ENCODE peak calls at places on chromosomes 5 and 9, in six cellular contexts. J, T, C, S, H and Q are unnamed samples.
A peak's percentile ranks its signal among the peaks of the same experiment; 100 is the strongest.

GRCh38 chr5:7802855-7803254 is 48.1 kb downstream of the CFAP90 start:
- DNase-seq in J (no peak), T (no peak), C (no peak), S (no peak), H (no peak), Q (no peak)

GRCh38 chr5:31531543-31531887 is 378 bp downstream of the DROSHA start:
- DNase-seq in J (no peak), T (no peak), C (peak; percentile 37), S (no peak), H (no peak), Q (no peak)

GRCh38 chr5:124735169-124735858 is 11.1 kb downstream of the ZNF608 start:
- DNase-seq in J (no peak), T (no peak), C (peak; percentile 68), S (peak; percentile 17), H (no peak), Q (no peak)

GRCh38 chr5:119112151-119112550 is 41.3 kb downstream of the DMXL1 start:
- DNase-seq in J (no peak), T (no peak), C (no peak), S (no peak), H (no peak), Q (no peak)

GRCh38 chr9:18881740-18882139 is 151.3 kb downstream of the SAXO1 start:
- DNase-seq in J (no peak), T (no peak), C (no peak), S (no peak), H (no peak), Q (no peak)

GRCh38 chr9:124251605-124252366 is 6.0 kb upstream of the NEK6 start:
- DNase-seq in J (no peak), T (peak; percentile 33), C (no peak), S (no peak), H (no peak), Q (no peak)

GRCh38 chr9:1052908-1053590 is 2.9 kb downstream of the DMRT2 start:
- DNase-seq in J (no peak), T (no peak), C (no peak), S (no peak), H (no peak), Q (no peak)

GRCh38 chr5:112983307-112983811 is 6.8 kb downstream of the DCP2 start:
- DNase-seq in J (no peak), T (no peak), C (no peak), S (no peak), H (no peak), Q (no peak)

GRCh38 chr5:126514159-126515141 is 80.6 kb downstream of the ALDH7A1 start:
- DNase-seq in J (no peak), T (no peak), C (no peak), S (no peak), H (no peak), Q (no peak)

GRCh38 chr9:26658476-26658875 is 234.1 kb downstream of the CAAP1 start:
- DNase-seq in J (no peak), T (no peak), C (no peak), S (no peak), H (no peak), Q (no peak)

GRCh38 chr5:147348046-147348445 is 113.2 kb downstream of the STK32A start:
- DNase-seq in J (no peak), T (no peak), C (no peak), S (no peak), H (no peak), Q (no peak)

GRCh38 chr9:130444565-130445221 is at the start of gene ASS1:
- DNase-seq in J (peak; percentile 78), T (peak; percentile 87), C (peak; percentile 28), S (peak; percentile 80), H (peak; percentile 46), Q (no peak)

GRCh38 chr5:178341091-178341960 is 108.7 kb upstream of the PHYKPL start:
- DNase-seq in J (no peak), T (peak; percentile 40), C (no peak), S (no peak), H (no peak), Q (no peak)

GRCh38 chr5:151195622-151196021 is 28.3 kb downstream of the CCDC69 start:
- DNase-seq in J (peak; percentile 32), T (no peak), C (no peak), S (no peak), H (no peak), Q (no peak)

GRCh38 chr9:94627287-94627686 is 12.0 kb downstream of the FBP1 start:
- DNase-seq in J (no peak), T (no peak), C (no peak), S (no peak), H (no peak), Q (no peak)

GRCh38 chr9:121399883-121400607 is 30.0 kb upstream of the STOM start:
- DNase-seq in J (no peak), T (no peak), C (no peak), S (no peak), H (no peak), Q (no peak)

GRCh38 chr5:115098041-115098702 is 71.5 kb downstream of the TRIM36 start:
- DNase-seq in J (peak; percentile 43), T (no peak), C (peak; percentile 30), S (peak; percentile 38), H (no peak), Q (no peak)

GRCh38 chr5:108003178-108003577 is 332.4 kb upstream of the EFNA5 start:
- DNase-seq in J (no peak), T (no peak), C (no peak), S (no peak), H (no peak), Q (no peak)

GRCh38 chr5:138463335-138464017 is 1.8 kb upstream of the EGR1 start:
- DNase-seq in J (no peak), T (no peak), C (no peak), S (peak; percentile 50), H (no peak), Q (no peak)

GRCh38 chr9:122226758-122227575 is 1.8 kb downstream of the LHX6 start:
- DNase-seq in J (no peak), T (no peak), C (no peak), S (no peak), H (no peak), Q (no peak)

GRCh38 chr9:86061972-86062739 is 37.2 kb downstream of the GOLM1 start:
- DNase-seq in J (no peak), T (no peak), C (no peak), S (no peak), H (no peak), Q (no peak)

GRCh38 chr9:2923810-2924768 is 80.2 kb upstream of the PUM3 start:
- DNase-seq in J (no peak), T (no peak), C (no peak), S (no peak), H (no peak), Q (no peak)

GRCh38 chr5:137778772-137779564 is 24.8 kb upstream of the HNRNPA0 start:
- DNase-seq in J (no peak), T (no peak), C (no peak), S (no peak), H (no peak), Q (no peak)

GRCh38 chr5:150175536-150175935 is 9.0 kb downstream of the CDX1 start:
- DNase-seq in J (no peak), T (no peak), C (peak; percentile 56), S (no peak), H (no peak), Q (no peak)

GRCh38 chr5:151092750-151093149 is 11.9 kb upstream of the TNIP1 start:
- DNase-seq in J (peak; percentile 48), T (no peak), C (no peak), S (no peak), H (no peak), Q (no peak)

GRCh38 chr5:78887384-78888118 is 97.6 kb downstream of the ARSB start:
- DNase-seq in J (no peak), T (no peak), C (no peak), S (no peak), H (no peak), Q (no peak)
- TF ChIP-seq CTCF in J (no peak), T (no peak), C (no peak), S (no peak), H (no peak), Q (no peak)

GRCh38 chr5:91382530-91383026 is 539 bp downstream of the ARRDC3 start:
- DNase-seq in J (no peak), T (no peak), C (no peak), S (peak; percentile 33), H (no peak), Q (peak; percentile 28)
- TF ChIP-seq CTCF in J (no peak), T (no peak), C (no peak), S (no peak), H (no peak), Q (no peak)

GRCh38 chr5:131164931-131165727 is at the start of gene HINT1:
- DNase-seq in J (peak; percentile 90), T (peak; percentile 93), C (peak; percentile 95), S (peak; percentile 93), H (peak; percentile 91), Q (peak; percentile 90)

GRCh38 chr5:131163315-131164119 is 1.5 kb downstream of the HINT1 start:
- DNase-seq in J (no peak), T (no peak), C (no peak), S (no peak), H (no peak), Q (no peak)

GRCh38 chr5:131160134-131160533 is 4.9 kb downstream of the HINT1 start:
- DNase-seq in J (no peak), T (no peak), C (no peak), S (no peak), H (no peak), Q (no peak)

GRCh38 chr5:131167615-131168014 is 2.6 kb upstream of the HINT1 start:
- DNase-seq in J (no peak), T (no peak), C (no peak), S (no peak), H (no peak), Q (no peak)

DNA sequence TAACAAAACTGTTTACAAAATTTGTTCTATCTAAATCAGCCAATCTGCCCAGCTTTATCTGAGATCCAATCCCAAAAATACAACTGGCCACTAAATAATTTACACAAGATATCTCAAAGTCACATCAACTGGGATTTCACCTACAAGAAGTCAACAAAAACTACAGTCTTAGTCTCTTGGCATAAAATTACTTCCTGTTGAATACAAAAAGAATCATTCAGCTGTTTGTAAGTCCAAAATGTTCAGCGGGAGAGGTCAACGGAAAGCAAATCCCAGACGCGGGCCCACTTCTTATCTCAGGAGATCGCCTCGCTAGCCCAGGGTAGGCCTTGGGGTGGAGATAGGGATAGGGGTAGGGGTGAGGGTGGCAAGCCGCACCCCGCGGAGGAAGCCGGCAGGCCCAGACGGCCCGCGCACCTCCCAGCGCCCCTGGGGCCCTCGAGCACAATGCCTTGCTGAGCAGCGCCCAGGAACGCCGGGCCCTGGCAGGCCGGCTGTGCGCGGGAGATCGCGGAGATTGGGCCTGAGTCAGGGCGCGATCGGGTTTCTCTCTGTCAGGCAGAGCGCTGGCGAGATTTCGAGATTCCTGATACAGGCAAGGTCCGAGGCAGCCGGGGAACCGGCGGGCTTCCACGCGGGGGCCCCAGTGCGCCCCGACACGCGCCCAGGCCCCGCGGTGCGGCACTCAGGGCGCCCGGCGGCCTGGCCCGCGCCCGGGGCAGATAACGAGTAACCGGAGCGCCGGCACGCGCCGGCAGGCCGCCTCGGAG is 710 bp downstream of the HINT1 start:
- DNase-seq in J (peak; percentile 69), T (peak; percentile 75), C (peak; percentile 63), S (peak; percentile 70), H (peak; percentile 72), Q (peak; percentile 68)
- TF ChIP-seq CTCF in J (no peak), T (no peak), C (no peak), S (no peak), H (no peak), Q (no peak)

GRCh38 chr9:133558191-133559126 is 24.0 kb downstream of the ADAMTSL2 start:
- DNase-seq in J (no peak), T (no peak), C (peak; percentile 72), S (no peak), H (no peak), Q (peak; percentile 41)
- TF ChIP-seq CTCF in J (no peak), T (no peak), C (no peak), S (no peak), H (no peak), Q (no peak)

GRCh38 chr5:133996683-133997252 is 8.0 kb downstream of the VDAC1 start:
- DNase-seq in J (no peak), T (no peak), C (peak; percentile 41), S (no peak), H (no peak), Q (no peak)
- TF ChIP-seq CTCF in J (no peak), T (no peak), C (peak; percentile 39), S (no peak), H (no peak), Q (peak; percentile 24)